ENCODE peak calls at places on chromosomes 2 and 18, in eight cellular contexts. One of them, this sample, is unnamed.

GRCh38 chr2:37918742-37919186 is 6.3 kb upstream of the RMDN2 start:
- DNase-seq in breast epithelium: no peak
- DNase-seq in hippocampal formation: no peak
- DNase-seq in Peyer's patch: no peak
- DNase-seq in activated T-helper 1 cell treated with anti-CD3 and anti-CD28 coated beads, Interleukin-12 subunit alpha, Interleukin-12 subunit beta, Interleukin-2, Interleukin-4 antibody, amounts not matched to agents 30 ng/mL and 10 ng/mL and 1 ng/mL, durations not matched to agents 14 hours and 24 hours and 36 hours: no peak
- DNase-seq in stimulated activated CD8-positive, alpha-beta memory T cell treated with anti-CD3 and anti-CD28 coated beads, Interleukin-15, amount 100 ng/mL, for 24 hours: no peak
- DNase-seq in activated CD4-positive, CD25-positive, alpha-beta regulatory T cell: no peak
- DNase-seq in stimulated activated CD4-positive, alpha-beta T cell treated with anti-CD3 and anti-CD28 coated beads, Interleukin-1b, Interleukin-23, amount 100 ng/mL, for 24 hours: no peak
- DNase-seq in this sample: no peak

GRCh38 chr2:61014805-61015204 is 2.7 kb upstream of the PEX13 start:
- DNase-seq in Peyer's patch: no peak
- DNase-seq in activated CD4-positive, CD25-positive, alpha-beta regulatory T cell: no peak
- DNase-seq in stimulated activated CD8-positive, alpha-beta memory T cell treated with anti-CD3 and anti-CD28 coated beads, Interleukin-15, amount 100 ng/mL, for 24 hours: no peak
- DNase-seq in stimulated activated CD4-positive, alpha-beta T cell treated with anti-CD3 and anti-CD28 coated beads, Interleukin-1b, Interleukin-23, amount 100 ng/mL, for 24 hours: no peak
- DNase-seq in breast epithelium: no peak
- DNase-seq in activated T-helper 1 cell treated with anti-CD3 and anti-CD28 coated beads, Interleukin-12 subunit alpha, Interleukin-12 subunit beta, Interleukin-2, Interleukin-4 antibody, amounts not matched to agents 30 ng/mL and 10 ng/mL and 1 ng/mL, durations not matched to agents 14 hours and 24 hours and 36 hours: no peak
- DNase-seq in hippocampal formation: no peak
- DNase-seq in this sample: no peak

GRCh38 chr2:169714699-169715098 is 18.9 kb upstream of the KLHL23 start:
- DNase-seq in hippocampal formation: peak
- DNase-seq in breast epithelium: no peak
- DNase-seq in stimulated activated CD8-positive, alpha-beta memory T cell treated with anti-CD3 and anti-CD28 coated beads, Interleukin-15, amount 100 ng/mL, for 24 hours: no peak
- DNase-seq in activated CD4-positive, CD25-positive, alpha-beta regulatory T cell: no peak
- DNase-seq in activated T-helper 1 cell treated with anti-CD3 and anti-CD28 coated beads, Interleukin-12 subunit alpha, Interleukin-12 subunit beta, Interleukin-2, Interleukin-4 antibody, amounts not matched to agents 30 ng/mL and 10 ng/mL and 1 ng/mL, durations not matched to agents 14 hours and 24 hours and 36 hours: no peak
- DNase-seq in stimulated activated CD4-positive, alpha-beta T cell treated with anti-CD3 and anti-CD28 coated beads, Interleukin-1b, Interleukin-23, amount 100 ng/mL, for 24 hours: no peak
- DNase-seq in Peyer's patch: no peak
- DNase-seq in this sample: no peak

GRCh38 chr2:101704046-101704466 is 6.5 kb downstream of the MAP4K4 start:
- DNase-seq in hippocampal formation: no peak
- DNase-seq in breast epithelium: no peak
- DNase-seq in activated T-helper 1 cell treated with anti-CD3 and anti-CD28 coated beads, Interleukin-12 subunit alpha, Interleukin-12 subunit beta, Interleukin-2, Interleukin-4 antibody, amounts not matched to agents 30 ng/mL and 10 ng/mL and 1 ng/mL, durations not matched to agents 14 hours and 24 hours and 36 hours: no peak
- DNase-seq in stimulated activated CD4-positive, alpha-beta T cell treated with anti-CD3 and anti-CD28 coated beads, Interleukin-1b, Interleukin-23, amount 100 ng/mL, for 24 hours: no peak
- DNase-seq in Peyer's patch: no peak
- DNase-seq in stimulated activated CD8-positive, alpha-beta memory T cell treated with anti-CD3 and anti-CD28 coated beads, Interleukin-15, amount 100 ng/mL, for 24 hours: no peak
- DNase-seq in activated CD4-positive, CD25-positive, alpha-beta regulatory T cell: no peak
- DNase-seq in this sample: no peak

GRCh38 chr2:220277445-220277960 is 650.1 kb downstream of the SLC4A3 start:
- DNase-seq in activated T-helper 1 cell treated with anti-CD3 and anti-CD28 coated beads, Interleukin-12 subunit alpha, Interleukin-12 subunit beta, Interleukin-2, Interleukin-4 antibody, amounts not matched to agents 30 ng/mL and 10 ng/mL and 1 ng/mL, durations not matched to agents 14 hours and 24 hours and 36 hours: no peak
- DNase-seq in hippocampal formation: no peak
- DNase-seq in activated CD4-positive, CD25-positive, alpha-beta regulatory T cell: no peak
- DNase-seq in stimulated activated CD4-positive, alpha-beta T cell treated with anti-CD3 and anti-CD28 coated beads, Interleukin-1b, Interleukin-23, amount 100 ng/mL, for 24 hours: no peak
- DNase-seq in stimulated activated CD8-positive, alpha-beta memory T cell treated with anti-CD3 and anti-CD28 coated beads, Interleukin-15, amount 100 ng/mL, for 24 hours: no peak
- DNase-seq in Peyer's patch: no peak
- DNase-seq in breast epithelium: peak
- DNase-seq in this sample: no peak

GRCh38 chr18:62744076-62744705 is 28.9 kb downstream of the PHLPP1 start:
- DNase-seq in activated T-helper 1 cell treated with anti-CD3 and anti-CD28 coated beads, Interleukin-12 subunit alpha, Interleukin-12 subunit beta, Interleukin-2, Interleukin-4 antibody, amounts not matched to agents 30 ng/mL and 10 ng/mL and 1 ng/mL, durations not matched to agents 14 hours and 24 hours and 36 hours: no peak
- DNase-seq in breast epithelium: no peak
- DNase-seq in activated CD4-positive, CD25-positive, alpha-beta regulatory T cell: no peak
- DNase-seq in hippocampal formation: no peak
- DNase-seq in stimulated activated CD8-positive, alpha-beta memory T cell treated with anti-CD3 and anti-CD28 coated beads, Interleukin-15, amount 100 ng/mL, for 24 hours: no peak
- DNase-seq in stimulated activated CD4-positive, alpha-beta T cell treated with anti-CD3 and anti-CD28 coated beads, Interleukin-1b, Interleukin-23, amount 100 ng/mL, for 24 hours: no peak
- DNase-seq in Peyer's patch: no peak
- DNase-seq in this sample: no peak

GRCh38 chr18:35582899-35583558 is 1.5 kb downstream of the GALNT1 start:
- DNase-seq in stimulated activated CD4-positive, alpha-beta T cell treated with anti-CD3 and anti-CD28 coated beads, Interleukin-1b, Interleukin-23, amount 100 ng/mL, for 24 hours: no peak
- DNase-seq in activated T-helper 1 cell treated with anti-CD3 and anti-CD28 coated beads, Interleukin-12 subunit alpha, Interleukin-12 subunit beta, Interleukin-2, Interleukin-4 antibody, amounts not matched to agents 30 ng/mL and 10 ng/mL and 1 ng/mL, durations not matched to agents 14 hours and 24 hours and 36 hours: no peak
- DNase-seq in Peyer's patch: no peak
- DNase-seq in hippocampal formation: no peak
- DNase-seq in activated CD4-positive, CD25-positive, alpha-beta regulatory T cell: no peak
- DNase-seq in stimulated activated CD8-positive, alpha-beta memory T cell treated with anti-CD3 and anti-CD28 coated beads, Interleukin-15, amount 100 ng/mL, for 24 hours: no peak
- DNase-seq in breast epithelium: no peak
- DNase-seq in this sample: no peak

GRCh38 chr2:48965204-48965603 is 189.1 kb downstream of the FSHR start:
- DNase-seq in Peyer's patch: no peak
- DNase-seq in stimulated activated CD8-positive, alpha-beta memory T cell treated with anti-CD3 and anti-CD28 coated beads, Interleukin-15, amount 100 ng/mL, for 24 hours: no peak
- DNase-seq in hippocampal formation: no peak
- DNase-seq in activated T-helper 1 cell treated with anti-CD3 and anti-CD28 coated beads, Interleukin-12 subunit alpha, Interleukin-12 subunit beta, Interleukin-2, Interleukin-4 antibody, amounts not matched to agents 30 ng/mL and 10 ng/mL and 1 ng/mL, durations not matched to agents 14 hours and 24 hours and 36 hours: no peak
- DNase-seq in stimulated activated CD4-positive, alpha-beta T cell treated with anti-CD3 and anti-CD28 coated beads, Interleukin-1b, Interleukin-23, amount 100 ng/mL, for 24 hours: no peak
- DNase-seq in breast epithelium: no peak
- DNase-seq in activated CD4-positive, CD25-positive, alpha-beta regulatory T cell: no peak
- DNase-seq in this sample: no peak

GRCh38 chr2:239203443-239204142 is 197.2 kb downstream of the HDAC4 start:
- DNase-seq in stimulated activated CD8-positive, alpha-beta memory T cell treated with anti-CD3 and anti-CD28 coated beads, Interleukin-15, amount 100 ng/mL, for 24 hours: no peak
- DNase-seq in activated T-helper 1 cell treated with anti-CD3 and anti-CD28 coated beads, Interleukin-12 subunit alpha, Interleukin-12 subunit beta, Interleukin-2, Interleukin-4 antibody, amounts not matched to agents 30 ng/mL and 10 ng/mL and 1 ng/mL, durations not matched to agents 14 hours and 24 hours and 36 hours: no peak
- DNase-seq in Peyer's patch: peak
- DNase-seq in breast epithelium: peak
- DNase-seq in activated CD4-positive, CD25-positive, alpha-beta regulatory T cell: no peak
- DNase-seq in hippocampal formation: no peak
- DNase-seq in stimulated activated CD4-positive, alpha-beta T cell treated with anti-CD3 and anti-CD28 coated beads, Interleukin-1b, Interleukin-23, amount 100 ng/mL, for 24 hours: no peak
- DNase-seq in this sample: no peak

GRCh38 chr2:223868005-223868404 is 30.6 kb upstream of the AP1S3 start:
- DNase-seq in hippocampal formation: no peak
- DNase-seq in stimulated activated CD8-positive, alpha-beta memory T cell treated with anti-CD3 and anti-CD28 coated beads, Interleukin-15, amount 100 ng/mL, for 24 hours: no peak
- DNase-seq in Peyer's patch: no peak
- DNase-seq in stimulated activated CD4-positive, alpha-beta T cell treated with anti-CD3 and anti-CD28 coated beads, Interleukin-1b, Interleukin-23, amount 100 ng/mL, for 24 hours: no peak
- DNase-seq in activated CD4-positive, CD25-positive, alpha-beta regulatory T cell: no peak
- DNase-seq in activated T-helper 1 cell treated with anti-CD3 and anti-CD28 coated beads, Interleukin-12 subunit alpha, Interleukin-12 subunit beta, Interleukin-2, Interleukin-4 antibody, amounts not matched to agents 30 ng/mL and 10 ng/mL and 1 ng/mL, durations not matched to agents 14 hours and 24 hours and 36 hours: no peak
- DNase-seq in breast epithelium: no peak
- DNase-seq in this sample: no peak

This sample was measured in HS-27A.